ENCODE peak calls at places on chromosomes 12 and 14, in eight cellular contexts. One of them, this sample, is unnamed. For H3K9me3, the result is how much of the 10 kb centered on the place peaks cover.

GRCh38 chr12:95337176-95337575 is 119.6 kb downstream of the VEZT start:
- DNase-seq in IMR-90: peak
- DNase-seq in CD8-positive, alpha-beta memory T cell: no peak
- DNase-seq in tibial artery: no peak
- DNase-seq in GM23248: peak
- DNase-seq in aorta: no peak
- DNase-seq in prostate gland: no peak
- DNase-seq in tibial nerve: no peak
- DNase-seq in this sample: no peak

GRCh38 chr12:2501464-2502181 is 293.1 kb upstream of the FKBP4 start:
- DNase-seq in IMR-90: no peak
- DNase-seq in tibial artery: no peak
- DNase-seq in CD8-positive, alpha-beta memory T cell: no peak
- DNase-seq in aorta: no peak
- DNase-seq in GM23248: no peak
- DNase-seq in tibial nerve: no peak
- DNase-seq in prostate gland: no peak
- DNase-seq in this sample: no peak

GRCh38 chr12:30345735-30346445 is 349.8 kb downstream of the IPO8 start:
- DNase-seq in tibial nerve: no peak
- DNase-seq in IMR-90: no peak
- DNase-seq in tibial artery: no peak
- DNase-seq in aorta: no peak
- DNase-seq in GM23248: peak
- DNase-seq in CD8-positive, alpha-beta memory T cell: no peak
- DNase-seq in prostate gland: no peak
- DNase-seq in this sample: no peak

GRCh38 chr14:90805662-90806548 is 10.3 kb downstream of the TTC7B start:
- DNase-seq in tibial artery: no peak
- DNase-seq in aorta: no peak
- DNase-seq in prostate gland: no peak
- DNase-seq in CD8-positive, alpha-beta memory T cell: no peak
- DNase-seq in IMR-90: no peak
- DNase-seq in tibial nerve: no peak
- DNase-seq in GM23248: peak
- DNase-seq in this sample: no peak

GRCh38 chr12:78284417-78284816 is 453.7 kb downstream of the NAV3 start:
- DNase-seq in CD8-positive, alpha-beta memory T cell: no peak
- DNase-seq in tibial artery: no peak
- DNase-seq in GM23248: no peak
- DNase-seq in tibial nerve: no peak
- DNase-seq in aorta: no peak
- DNase-seq in prostate gland: no peak
- DNase-seq in IMR-90: peak
- DNase-seq in this sample: no peak

GRCh38 chr12:57214398-57214781 is 2.2 kb upstream of the NXPH4 start:
- DNase-seq in tibial nerve: peak
- DNase-seq in CD8-positive, alpha-beta memory T cell: peak
- DNase-seq in IMR-90: peak
- DNase-seq in prostate gland: peak
- DNase-seq in GM23248: peak
- DNase-seq in aorta: peak
- DNase-seq in tibial artery: peak
- DNase-seq in this sample: peak

GRCh38 chr14:36383674-36384421 is 63.4 kb upstream of the MBIP start:
- DNase-seq in tibial artery: peak
- DNase-seq in IMR-90: no peak
- DNase-seq in tibial nerve: peak
- DNase-seq in aorta: peak
- DNase-seq in CD8-positive, alpha-beta memory T cell: no peak
- DNase-seq in prostate gland: peak
- DNase-seq in GM23248: peak
- DNase-seq in this sample: no peak

GRCh38 chr14:61101803-61102548 is 120.9 kb downstream of the SLC38A6 start:
- DNase-seq in tibial nerve: no peak
- DNase-seq in CD8-positive, alpha-beta memory T cell: no peak
- DNase-seq in aorta: no peak
- DNase-seq in tibial artery: no peak
- DNase-seq in IMR-90: peak
- DNase-seq in prostate gland: no peak
- DNase-seq in GM23248: peak
- DNase-seq in this sample: no peak

GRCh38 chr14:64729386-64730060 is 25.3 kb downstream of the PLEKHG3 start:
- DNase-seq in aorta: peak
- DNase-seq in IMR-90: no peak
- DNase-seq in CD8-positive, alpha-beta memory T cell: no peak
- DNase-seq in tibial artery: peak
- DNase-seq in prostate gland: no peak
- DNase-seq in GM23248: no peak
- DNase-seq in tibial nerve: peak
- DNase-seq in this sample: no peak

GRCh38 chr12:105462841-105463240 is 132.3 kb downstream of the C12orf75 start:
- DNase-seq in aorta: no peak
- DNase-seq in prostate gland: no peak
- DNase-seq in CD8-positive, alpha-beta memory T cell: no peak
- DNase-seq in tibial artery: no peak
- DNase-seq in IMR-90: peak
- DNase-seq in GM23248: peak
- DNase-seq in tibial nerve: no peak
- DNase-seq in this sample: no peak

GRCh38 chr12:129096184-129096583 is 242.9 kb downstream of the GLT1D1 start:
- DNase-seq in aorta: no peak
- DNase-seq in GM23248: no peak
- DNase-seq in prostate gland: no peak
- DNase-seq in tibial nerve: no peak
- DNase-seq in tibial artery: no peak
- DNase-seq in IMR-90: no peak
- DNase-seq in CD8-positive, alpha-beta memory T cell: no peak
- DNase-seq in this sample: no peak

GRCh38 chr12:129096968-129097367 is 243.7 kb downstream of the GLT1D1 start:
- DNase-seq in prostate gland: no peak
- DNase-seq in tibial artery: no peak
- DNase-seq in CD8-positive, alpha-beta memory T cell: no peak
- DNase-seq in IMR-90: no peak
- DNase-seq in aorta: no peak
- DNase-seq in GM23248: no peak
- DNase-seq in tibial nerve: no peak
- DNase-seq in this sample: no peak

GRCh38 chr12:129102233-129102632 is 249.0 kb downstream of the GLT1D1 start:
- DNase-seq in tibial nerve: no peak
- DNase-seq in aorta: no peak
- DNase-seq in IMR-90: no peak
- DNase-seq in prostate gland: no peak
- DNase-seq in CD8-positive, alpha-beta memory T cell: no peak
- DNase-seq in tibial artery: no peak
- DNase-seq in GM23248: no peak
- DNase-seq in this sample: no peak

GRCh38 chr12:129101404-129101803 is 248.1 kb downstream of the GLT1D1 start:
- DNase-seq in tibial artery: no peak
- DNase-seq in prostate gland: no peak
- DNase-seq in IMR-90: no peak
- DNase-seq in tibial nerve: no peak
- DNase-seq in GM23248: no peak
- DNase-seq in CD8-positive, alpha-beta memory T cell: no peak
- DNase-seq in aorta: no peak
- DNase-seq in this sample: no peak

GRCh38 chr12:129097451-129097850 is 244.2 kb downstream of the GLT1D1 start:
- DNase-seq in GM23248: no peak
- DNase-seq in aorta: no peak
- DNase-seq in IMR-90: no peak
- DNase-seq in CD8-positive, alpha-beta memory T cell: no peak
- DNase-seq in prostate gland: no peak
- DNase-seq in tibial artery: no peak
- DNase-seq in tibial nerve: no peak
- DNase-seq in this sample: no peak
- H3K9me3 ChIP-seq in GM23248: under half
- H3K9me3 ChIP-seq in aorta: under half
- H3K9me3 ChIP-seq in IMR-90: under half
- H3K9me3 ChIP-seq in CD8-positive, alpha-beta memory T cell: under half
- H3K9me3 ChIP-seq in prostate gland: under half
- H3K9me3 ChIP-seq in tibial artery: under half
- H3K9me3 ChIP-seq in tibial nerve: under half
- H3K9me3 ChIP-seq in this sample: under half

GRCh38 chr12:96344124-96344695 is 56.0 kb downstream of the CDK17 start:
- DNase-seq in tibial artery: no peak
- DNase-seq in aorta: no peak
- DNase-seq in IMR-90: no peak
- DNase-seq in GM23248: no peak
- DNase-seq in tibial nerve: no peak
- DNase-seq in prostate gland: no peak
- DNase-seq in CD8-positive, alpha-beta memory T cell: no peak
- DNase-seq in this sample: no peak
- H3K9me3 ChIP-seq in tibial artery: under half
- H3K9me3 ChIP-seq in aorta: under half
- H3K9me3 ChIP-seq in IMR-90: under half
- H3K9me3 ChIP-seq in GM23248: under half
- H3K9me3 ChIP-seq in tibial nerve: under half
- H3K9me3 ChIP-seq in prostate gland: under half
- H3K9me3 ChIP-seq in CD8-positive, alpha-beta memory T cell: under half
- H3K9me3 ChIP-seq in this sample: under half

GRCh38 chr12:52075409-52075724 is 4.1 kb upstream of the SMIM41 start:
- DNase-seq in tibial artery: no peak
- DNase-seq in GM23248: peak
- DNase-seq in aorta: no peak
- DNase-seq in CD8-positive, alpha-beta memory T cell: no peak
- DNase-seq in tibial nerve: no peak
- DNase-seq in IMR-90: peak
- DNase-seq in prostate gland: peak
- DNase-seq in this sample: no peak
- H3K9me3 ChIP-seq in tibial artery: under half
- H3K9me3 ChIP-seq in GM23248: under half
- H3K9me3 ChIP-seq in aorta: under half
- H3K9me3 ChIP-seq in CD8-positive, alpha-beta memory T cell: under half
- H3K9me3 ChIP-seq in tibial nerve: under half
- H3K9me3 ChIP-seq in IMR-90: under half
- H3K9me3 ChIP-seq in prostate gland: under half
- H3K9me3 ChIP-seq in this sample: under half

DNA sequence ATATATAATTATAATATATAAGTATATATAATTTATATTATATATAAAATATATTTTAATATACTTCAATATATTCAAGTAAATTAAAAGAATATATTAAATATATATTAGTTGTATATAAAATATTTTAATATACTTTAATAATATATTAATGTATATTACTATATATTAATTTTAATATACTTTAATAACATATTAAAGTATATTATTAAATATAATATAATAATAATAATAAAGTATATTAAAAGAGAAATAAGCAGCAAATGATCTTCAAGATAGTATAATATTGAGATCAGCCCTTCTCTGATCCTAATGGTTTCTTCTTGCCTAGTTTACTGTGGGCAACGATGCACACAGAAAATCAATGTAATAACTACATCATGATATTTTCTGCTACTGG is 2.3 kb downstream of the OR4M1 start:
- DNase-seq in aorta: no peak
- DNase-seq in tibial artery: no peak
- DNase-seq in prostate gland: no peak
- DNase-seq in GM23248: no peak
- DNase-seq in IMR-90: no peak
- DNase-seq in tibial nerve: no peak
- DNase-seq in CD8-positive, alpha-beta memory T cell: no peak
- DNase-seq in this sample: no peak
- H3K9me3 ChIP-seq in aorta: under half
- H3K9me3 ChIP-seq in tibial artery: under half
- H3K9me3 ChIP-seq in prostate gland: under half
- H3K9me3 ChIP-seq in GM23248: under half
- H3K9me3 ChIP-seq in IMR-90: under half
- H3K9me3 ChIP-seq in tibial nerve: under half
- H3K9me3 ChIP-seq in CD8-positive, alpha-beta memory T cell: under half
- H3K9me3 ChIP-seq in this sample: under half

GRCh38 chr14:105659935-105660527 is 133.6 kb downstream of the TMEM121 start:
- DNase-seq in GM23248: no peak
- DNase-seq in IMR-90: no peak
- DNase-seq in prostate gland: no peak
- DNase-seq in CD8-positive, alpha-beta memory T cell: no peak
- DNase-seq in tibial nerve: no peak
- DNase-seq in tibial artery: no peak
- DNase-seq in aorta: no peak
- DNase-seq in this sample: no peak
- H3K9me3 ChIP-seq in GM23248: under half
- H3K9me3 ChIP-seq in IMR-90: under half
- H3K9me3 ChIP-seq in prostate gland: under half
- H3K9me3 ChIP-seq in CD8-positive, alpha-beta memory T cell: under half
- H3K9me3 ChIP-seq in tibial nerve: under half
- H3K9me3 ChIP-seq in tibial artery: under half
- H3K9me3 ChIP-seq in aorta: under half
- H3K9me3 ChIP-seq in this sample: under half

This sample was measured in T-helper 17 cell.